ENCODE peak calls at places on chromosomes 13 and 19, in eight cellular contexts. J is astrocyte, P is substantia nigra, O is fibroblast of pulmonary artery, S is cardiac muscle cell, U is right cardiac atrium, L is neural crest cell, F is nephron progenitor cell. D is an unnamed sample.

GRCh38 chr13:22936228-22936627 is 244.6 kb upstream of the SGCG start:
- DNase-seq in J (no peak), P (no peak), O (no peak), S (no peak), U (no peak), L (no peak), F (no peak), D (no peak)

GRCh38 chr19:50368649-50369570 is 3.5 kb upstream of the NAPSA start:
- DNase-seq in J (peak), P (peak), O (peak), S (peak), U (peak), L (peak), F (peak), D (peak)

GRCh38 chr13:30114586-30115256 is 192.6 kb downstream of the KATNAL1 start:
- DNase-seq in J (peak), P (peak), O (peak), S (peak), U (peak), L (peak), F (peak), D (peak)

GRCh38 chr19:38813323-38813722 is 578 bp upstream of the LGALS4 start:
- DNase-seq in J (no peak), P (no peak), O (no peak), S (no peak), U (no peak), L (no peak), F (no peak), D (no peak)

GRCh38 chr19:49643466-49643865 is 1.5 kb downstream of the SCAF1 start:
- DNase-seq in J (no peak), P (no peak), O (no peak), S (no peak), U (no peak), L (no peak), F (no peak), D (no peak)

GRCh38 chr19:41000310-41000737 is 9.2 kb downstream of the CYP2B6 start:
- DNase-seq in J (no peak), P (no peak), O (peak), S (no peak), U (no peak), L (no peak), F (no peak), D (no peak)

GRCh38 chr19:55516878-55517620 is 19.9 kb downstream of the SBK2 start:
- DNase-seq in J (peak), P (peak), O (peak), S (peak), U (peak), L (peak), F (peak), D (peak)

GRCh38 chr19:16594131-16594586 is 21.9 kb upstream of the SLC35E1 start:
- DNase-seq in J (no peak), P (no peak), O (no peak), S (no peak), U (no peak), L (no peak), F (no peak), D (no peak)

GRCh38 chr13:110097013-110097412 is 209.9 kb downstream of the COL4A1 start:
- DNase-seq in J (no peak), P (no peak), O (no peak), S (no peak), U (no peak), L (no peak), F (no peak), D (no peak)

GRCh38 chr19:1510442-1510806 is 2.4 kb downstream of the ADAMTSL5 start:
- DNase-seq in J (no peak), P (no peak), O (no peak), S (no peak), U (no peak), L (no peak), F (no peak), D (no peak)

GRCh38 chr19:38634757-38635482 is 12.5 kb upstream of the ACTN4 start:
- DNase-seq in J (no peak), P (peak), O (peak), S (peak), U (peak), L (peak), F (peak), D (no peak)

GRCh38 chr13:113787694-113788093 is 28.7 kb downstream of the TMEM255B start:
- DNase-seq in J (no peak), P (no peak), O (no peak), S (no peak), U (no peak), L (no peak), F (no peak), D (no peak)

GRCh38 chr19:40192758-40193586 is 1.7 kb downstream of the MAP3K10 start:
- DNase-seq in J (no peak), P (no peak), O (no peak), S (no peak), U (no peak), L (no peak), F (no peak), D (no peak)

D was measured in putamen.